ENCODE peak calls at places on chromosomes 11 and 22, in nine cellular contexts. One of them, this sample, is unnamed.

GRCh38 chr11:62555464-62556092 is 9.0 kb upstream of the AHNAK start:
- DNase-seq in left lung: peak; percentile 80
- DNase-seq in activated CD4-positive, alpha-beta T cell treated with anti-CD3 and anti-CD28 coated beads, Interleukin-2, amount 50 U/mL, for 24 hours: no peak
- DNase-seq in HT-29: peak; percentile 83
- DNase-seq in T-helper 2 cell treated with Interferon-gamma antibody and Interleukin-4, amounts not matched to agents 5 μg/mL and 100 μg/mL, for 36 hours: peak; percentile 71
- DNase-seq in GM23338: peak; percentile 32
- DNase-seq in substantia nigra: no peak
- DNase-seq in stimulated activated CD4-positive, alpha-beta T cell treated with anti-CD3 and anti-CD28 coated beads, Interleukin-4, amount 100 ng/mL, for 24 hours: peak; percentile 62
- DNase-seq in lower lobe of right lung: peak; percentile 77
- DNase-seq in this sample: no peak

GRCh38 chr11:102237096-102237735 is 80.1 kb upstream of the BIRC3 start:
- DNase-seq in left lung: no peak
- DNase-seq in activated CD4-positive, alpha-beta T cell treated with anti-CD3 and anti-CD28 coated beads, Interleukin-2, amount 50 U/mL, for 24 hours: no peak
- DNase-seq in HT-29: no peak
- DNase-seq in T-helper 2 cell treated with Interferon-gamma antibody and Interleukin-4, amounts not matched to agents 5 μg/mL and 100 μg/mL, for 36 hours: no peak
- DNase-seq in GM23338: peak; percentile 30
- DNase-seq in substantia nigra: no peak
- DNase-seq in stimulated activated CD4-positive, alpha-beta T cell treated with anti-CD3 and anti-CD28 coated beads, Interleukin-4, amount 100 ng/mL, for 24 hours: no peak
- DNase-seq in lower lobe of right lung: no peak
- DNase-seq in this sample: no peak

GRCh38 chr11:125165664-125166346 is 1.3 kb downstream of the PKNOX2 start:
- DNase-seq in left lung: no peak
- DNase-seq in activated CD4-positive, alpha-beta T cell treated with anti-CD3 and anti-CD28 coated beads, Interleukin-2, amount 50 U/mL, for 24 hours: no peak
- DNase-seq in HT-29: no peak
- DNase-seq in T-helper 2 cell treated with Interferon-gamma antibody and Interleukin-4, amounts not matched to agents 5 μg/mL and 100 μg/mL, for 36 hours: no peak
- DNase-seq in GM23338: peak; percentile 57
- DNase-seq in substantia nigra: no peak
- DNase-seq in stimulated activated CD4-positive, alpha-beta T cell treated with anti-CD3 and anti-CD28 coated beads, Interleukin-4, amount 100 ng/mL, for 24 hours: no peak
- DNase-seq in lower lobe of right lung: no peak
- DNase-seq in this sample: no peak

GRCh38 chr11:32885556-32885955 is 7.1 kb upstream of the QSER1 start:
- DNase-seq in left lung: no peak
- DNase-seq in activated CD4-positive, alpha-beta T cell treated with anti-CD3 and anti-CD28 coated beads, Interleukin-2, amount 50 U/mL, for 24 hours: no peak
- DNase-seq in HT-29: no peak
- DNase-seq in T-helper 2 cell treated with Interferon-gamma antibody and Interleukin-4, amounts not matched to agents 5 μg/mL and 100 μg/mL, for 36 hours: no peak
- DNase-seq in GM23338: peak; percentile 46
- DNase-seq in substantia nigra: no peak
- DNase-seq in stimulated activated CD4-positive, alpha-beta T cell treated with anti-CD3 and anti-CD28 coated beads, Interleukin-4, amount 100 ng/mL, for 24 hours: no peak
- DNase-seq in lower lobe of right lung: no peak
- DNase-seq in this sample: no peak

GRCh38 chr11:9802291-9802861 is 138.5 kb downstream of the SWAP70 start:
- DNase-seq in left lung: no peak
- DNase-seq in activated CD4-positive, alpha-beta T cell treated with anti-CD3 and anti-CD28 coated beads, Interleukin-2, amount 50 U/mL, for 24 hours: no peak
- DNase-seq in HT-29: no peak
- DNase-seq in T-helper 2 cell treated with Interferon-gamma antibody and Interleukin-4, amounts not matched to agents 5 μg/mL and 100 μg/mL, for 36 hours: no peak
- DNase-seq in GM23338: peak; percentile 48
- DNase-seq in substantia nigra: no peak
- DNase-seq in stimulated activated CD4-positive, alpha-beta T cell treated with anti-CD3 and anti-CD28 coated beads, Interleukin-4, amount 100 ng/mL, for 24 hours: no peak
- DNase-seq in lower lobe of right lung: no peak
- DNase-seq in this sample: no peak

GRCh38 chr22:49010901-49011300 is 816.8 kb downstream of the BRD1 start:
- DNase-seq in left lung: no peak
- DNase-seq in activated CD4-positive, alpha-beta T cell treated with anti-CD3 and anti-CD28 coated beads, Interleukin-2, amount 50 U/mL, for 24 hours: no peak
- DNase-seq in HT-29: no peak
- DNase-seq in T-helper 2 cell treated with Interferon-gamma antibody and Interleukin-4, amounts not matched to agents 5 μg/mL and 100 μg/mL, for 36 hours: no peak
- DNase-seq in GM23338: no peak
- DNase-seq in substantia nigra: no peak
- DNase-seq in stimulated activated CD4-positive, alpha-beta T cell treated with anti-CD3 and anti-CD28 coated beads, Interleukin-4, amount 100 ng/mL, for 24 hours: no peak
- DNase-seq in lower lobe of right lung: peak; percentile 36
- DNase-seq in this sample: no peak

GRCh38 chr22:29710922-29711593 is 8.7 kb upstream of the CABP7 start:
- DNase-seq in left lung: peak; percentile 43
- DNase-seq in activated CD4-positive, alpha-beta T cell treated with anti-CD3 and anti-CD28 coated beads, Interleukin-2, amount 50 U/mL, for 24 hours: no peak
- DNase-seq in HT-29: peak; percentile 66
- DNase-seq in T-helper 2 cell treated with Interferon-gamma antibody and Interleukin-4, amounts not matched to agents 5 μg/mL and 100 μg/mL, for 36 hours: no peak
- DNase-seq in GM23338: no peak
- DNase-seq in substantia nigra: no peak
- DNase-seq in stimulated activated CD4-positive, alpha-beta T cell treated with anti-CD3 and anti-CD28 coated beads, Interleukin-4, amount 100 ng/mL, for 24 hours: no peak
- DNase-seq in lower lobe of right lung: no peak
- DNase-seq in this sample: peak; percentile 40

GRCh38 chr11:120625565-120625964 is 114.0 kb downstream of the GRIK4 start:
- DNase-seq in left lung: no peak
- DNase-seq in activated CD4-positive, alpha-beta T cell treated with anti-CD3 and anti-CD28 coated beads, Interleukin-2, amount 50 U/mL, for 24 hours: no peak
- DNase-seq in HT-29: no peak
- DNase-seq in T-helper 2 cell treated with Interferon-gamma antibody and Interleukin-4, amounts not matched to agents 5 μg/mL and 100 μg/mL, for 36 hours: no peak
- DNase-seq in GM23338: no peak
- DNase-seq in substantia nigra: no peak
- DNase-seq in stimulated activated CD4-positive, alpha-beta T cell treated with anti-CD3 and anti-CD28 coated beads, Interleukin-4, amount 100 ng/mL, for 24 hours: no peak
- DNase-seq in lower lobe of right lung: no peak
- DNase-seq in this sample: no peak

GRCh38 chr22:37855462-37855861 is 6.2 kb downstream of the EIF3L start:
- DNase-seq in left lung: no peak
- DNase-seq in activated CD4-positive, alpha-beta T cell treated with anti-CD3 and anti-CD28 coated beads, Interleukin-2, amount 50 U/mL, for 24 hours: no peak
- DNase-seq in HT-29: no peak
- DNase-seq in T-helper 2 cell treated with Interferon-gamma antibody and Interleukin-4, amounts not matched to agents 5 μg/mL and 100 μg/mL, for 36 hours: no peak
- DNase-seq in GM23338: no peak
- DNase-seq in substantia nigra: no peak
- DNase-seq in stimulated activated CD4-positive, alpha-beta T cell treated with anti-CD3 and anti-CD28 coated beads, Interleukin-4, amount 100 ng/mL, for 24 hours: no peak
- DNase-seq in lower lobe of right lung: no peak
- DNase-seq in this sample: no peak

GRCh38 chr11:111331711-111332479 is 33.5 kb downstream of the POU2AF3 start:
- DNase-seq in left lung: no peak
- DNase-seq in activated CD4-positive, alpha-beta T cell treated with anti-CD3 and anti-CD28 coated beads, Interleukin-2, amount 50 U/mL, for 24 hours: no peak
- DNase-seq in HT-29: peak; percentile 64
- DNase-seq in T-helper 2 cell treated with Interferon-gamma antibody and Interleukin-4, amounts not matched to agents 5 μg/mL and 100 μg/mL, for 36 hours: no peak
- DNase-seq in GM23338: no peak
- DNase-seq in substantia nigra: no peak
- DNase-seq in stimulated activated CD4-positive, alpha-beta T cell treated with anti-CD3 and anti-CD28 coated beads, Interleukin-4, amount 100 ng/mL, for 24 hours: no peak
- DNase-seq in lower lobe of right lung: no peak
- DNase-seq in this sample: no peak

GRCh38 chr22:33024626-33025025 is 33.6 kb downstream of the SYN3 start:
- DNase-seq in left lung: no peak
- DNase-seq in activated CD4-positive, alpha-beta T cell treated with anti-CD3 and anti-CD28 coated beads, Interleukin-2, amount 50 U/mL, for 24 hours: no peak
- DNase-seq in HT-29: no peak
- DNase-seq in T-helper 2 cell treated with Interferon-gamma antibody and Interleukin-4, amounts not matched to agents 5 μg/mL and 100 μg/mL, for 36 hours: no peak
- DNase-seq in GM23338: no peak
- DNase-seq in substantia nigra: no peak
- DNase-seq in stimulated activated CD4-positive, alpha-beta T cell treated with anti-CD3 and anti-CD28 coated beads, Interleukin-4, amount 100 ng/mL, for 24 hours: no peak
- DNase-seq in lower lobe of right lung: no peak
- DNase-seq in this sample: no peak

GRCh38 chr11:122220321-122220720 is 104.3 kb upstream of the BLID start:
- DNase-seq in left lung: no peak
- DNase-seq in activated CD4-positive, alpha-beta T cell treated with anti-CD3 and anti-CD28 coated beads, Interleukin-2, amount 50 U/mL, for 24 hours: no peak
- DNase-seq in HT-29: no peak
- DNase-seq in T-helper 2 cell treated with Interferon-gamma antibody and Interleukin-4, amounts not matched to agents 5 μg/mL and 100 μg/mL, for 36 hours: no peak
- DNase-seq in GM23338: no peak
- DNase-seq in substantia nigra: no peak
- DNase-seq in stimulated activated CD4-positive, alpha-beta T cell treated with anti-CD3 and anti-CD28 coated beads, Interleukin-4, amount 100 ng/mL, for 24 hours: no peak
- DNase-seq in lower lobe of right lung: no peak
- DNase-seq in this sample: no peak

GRCh38 chr11:44711772-44712608 is 14.8 kb upstream of the TSPAN18 start:
- DNase-seq in left lung: no peak
- DNase-seq in activated CD4-positive, alpha-beta T cell treated with anti-CD3 and anti-CD28 coated beads, Interleukin-2, amount 50 U/mL, for 24 hours: no peak
- DNase-seq in HT-29: no peak
- DNase-seq in T-helper 2 cell treated with Interferon-gamma antibody and Interleukin-4, amounts not matched to agents 5 μg/mL and 100 μg/mL, for 36 hours: no peak
- DNase-seq in GM23338: peak; percentile 34
- DNase-seq in substantia nigra: no peak
- DNase-seq in stimulated activated CD4-positive, alpha-beta T cell treated with anti-CD3 and anti-CD28 coated beads, Interleukin-4, amount 100 ng/mL, for 24 hours: no peak
- DNase-seq in lower lobe of right lung: no peak
- DNase-seq in this sample: no peak

GRCh38 chr11:8917157-8917820 is 6.3 kb downstream of the AKIP1 start:
- DNase-seq in left lung: peak; percentile 62
- DNase-seq in activated CD4-positive, alpha-beta T cell treated with anti-CD3 and anti-CD28 coated beads, Interleukin-2, amount 50 U/mL, for 24 hours: no peak
- DNase-seq in HT-29: no peak
- DNase-seq in T-helper 2 cell treated with Interferon-gamma antibody and Interleukin-4, amounts not matched to agents 5 μg/mL and 100 μg/mL, for 36 hours: no peak
- DNase-seq in GM23338: peak; percentile 77
- DNase-seq in substantia nigra: no peak
- DNase-seq in stimulated activated CD4-positive, alpha-beta T cell treated with anti-CD3 and anti-CD28 coated beads, Interleukin-4, amount 100 ng/mL, for 24 hours: no peak
- DNase-seq in lower lobe of right lung: peak; percentile 75
- DNase-seq in this sample: no peak

GRCh38 chr11:61834278-61835004 is 6.3 kb downstream of the FADS2 start:
- DNase-seq in left lung: no peak
- DNase-seq in activated CD4-positive, alpha-beta T cell treated with anti-CD3 and anti-CD28 coated beads, Interleukin-2, amount 50 U/mL, for 24 hours: no peak
- DNase-seq in HT-29: no peak
- DNase-seq in T-helper 2 cell treated with Interferon-gamma antibody and Interleukin-4, amounts not matched to agents 5 μg/mL and 100 μg/mL, for 36 hours: peak; percentile 82
- DNase-seq in GM23338: peak; percentile 80
- DNase-seq in substantia nigra: no peak
- DNase-seq in stimulated activated CD4-positive, alpha-beta T cell treated with anti-CD3 and anti-CD28 coated beads, Interleukin-4, amount 100 ng/mL, for 24 hours: no peak
- DNase-seq in lower lobe of right lung: no peak
- DNase-seq in this sample: peak; percentile 50

GRCh38 chr11:128550261-128550821 is 37.0 kb downstream of the ETS1 start:
- DNase-seq in left lung: no peak
- DNase-seq in activated CD4-positive, alpha-beta T cell treated with anti-CD3 and anti-CD28 coated beads, Interleukin-2, amount 50 U/mL, for 24 hours: no peak
- DNase-seq in HT-29: no peak
- DNase-seq in T-helper 2 cell treated with Interferon-gamma antibody and Interleukin-4, amounts not matched to agents 5 μg/mL and 100 μg/mL, for 36 hours: no peak
- DNase-seq in GM23338: no peak
- DNase-seq in substantia nigra: no peak
- DNase-seq in stimulated activated CD4-positive, alpha-beta T cell treated with anti-CD3 and anti-CD28 coated beads, Interleukin-4, amount 100 ng/mL, for 24 hours: no peak
- DNase-seq in lower lobe of right lung: no peak
- DNase-seq in this sample: no peak

GRCh38 chr11:47340010-47340409 is 12.5 kb downstream of the MYBPC3 start:
- DNase-seq in left lung: no peak
- DNase-seq in activated CD4-positive, alpha-beta T cell treated with anti-CD3 and anti-CD28 coated beads, Interleukin-2, amount 50 U/mL, for 24 hours: no peak
- DNase-seq in HT-29: no peak
- DNase-seq in T-helper 2 cell treated with Interferon-gamma antibody and Interleukin-4, amounts not matched to agents 5 μg/mL and 100 μg/mL, for 36 hours: no peak
- DNase-seq in GM23338: no peak
- DNase-seq in substantia nigra: no peak
- DNase-seq in stimulated activated CD4-positive, alpha-beta T cell treated with anti-CD3 and anti-CD28 coated beads, Interleukin-4, amount 100 ng/mL, for 24 hours: no peak
- DNase-seq in lower lobe of right lung: no peak
- DNase-seq in this sample: no peak

GRCh38 chr11:62665630-62666258 is 632 bp downstream of the CSKMT start:
- DNase-seq in left lung: peak; percentile 53
- DNase-seq in activated CD4-positive, alpha-beta T cell treated with anti-CD3 and anti-CD28 coated beads, Interleukin-2, amount 50 U/mL, for 24 hours: peak; percentile 49
- DNase-seq in HT-29: peak; percentile 73
- DNase-seq in T-helper 2 cell treated with Interferon-gamma antibody and Interleukin-4, amounts not matched to agents 5 μg/mL and 100 μg/mL, for 36 hours: peak; percentile 47
- DNase-seq in GM23338: peak; percentile 42
- DNase-seq in substantia nigra: no peak
- DNase-seq in stimulated activated CD4-positive, alpha-beta T cell treated with anti-CD3 and anti-CD28 coated beads, Interleukin-4, amount 100 ng/mL, for 24 hours: peak; percentile 71
- DNase-seq in lower lobe of right lung: peak; percentile 66
- DNase-seq in this sample: peak; percentile 53

GRCh38 chr11:108870373-108871020 is 205.6 kb downstream of the DDX10 start:
- DNase-seq in left lung: no peak
- DNase-seq in activated CD4-positive, alpha-beta T cell treated with anti-CD3 and anti-CD28 coated beads, Interleukin-2, amount 50 U/mL, for 24 hours: no peak
- DNase-seq in HT-29: no peak
- DNase-seq in T-helper 2 cell treated with Interferon-gamma antibody and Interleukin-4, amounts not matched to agents 5 μg/mL and 100 μg/mL, for 36 hours: no peak
- DNase-seq in GM23338: no peak
- DNase-seq in substantia nigra: no peak
- DNase-seq in stimulated activated CD4-positive, alpha-beta T cell treated with anti-CD3 and anti-CD28 coated beads, Interleukin-4, amount 100 ng/mL, for 24 hours: no peak
- DNase-seq in lower lobe of right lung: no peak
- DNase-seq in this sample: no peak

GRCh38 chr11:28657378-28658030 is 549.3 kb downstream of the METTL15 start:
- DNase-seq in left lung: no peak
- DNase-seq in activated CD4-positive, alpha-beta T cell treated with anti-CD3 and anti-CD28 coated beads, Interleukin-2, amount 50 U/mL, for 24 hours: no peak
- DNase-seq in HT-29: peak; percentile 35
- DNase-seq in T-helper 2 cell treated with Interferon-gamma antibody and Interleukin-4, amounts not matched to agents 5 μg/mL and 100 μg/mL, for 36 hours: no peak
- DNase-seq in GM23338: no peak
- DNase-seq in substantia nigra: no peak
- DNase-seq in stimulated activated CD4-positive, alpha-beta T cell treated with anti-CD3 and anti-CD28 coated beads, Interleukin-4, amount 100 ng/mL, for 24 hours: no peak
- DNase-seq in lower lobe of right lung: no peak
- DNase-seq in this sample: no peak

GRCh38 chr11:115153135-115153534 is 351.1 kb downstream of the CADM1 start:
- DNase-seq in left lung: no peak
- DNase-seq in activated CD4-positive, alpha-beta T cell treated with anti-CD3 and anti-CD28 coated beads, Interleukin-2, amount 50 U/mL, for 24 hours: no peak
- DNase-seq in HT-29: no peak
- DNase-seq in T-helper 2 cell treated with Interferon-gamma antibody and Interleukin-4, amounts not matched to agents 5 μg/mL and 100 μg/mL, for 36 hours: no peak
- DNase-seq in GM23338: no peak
- DNase-seq in substantia nigra: no peak
- DNase-seq in stimulated activated CD4-positive, alpha-beta T cell treated with anti-CD3 and anti-CD28 coated beads, Interleukin-4, amount 100 ng/mL, for 24 hours: no peak
- DNase-seq in lower lobe of right lung: no peak
- DNase-seq in this sample: no peak

GRCh38 chr22:36017661-36018091 is 10.9 kb downstream of the RBFOX2 start:
- DNase-seq in left lung: no peak
- DNase-seq in activated CD4-positive, alpha-beta T cell treated with anti-CD3 and anti-CD28 coated beads, Interleukin-2, amount 50 U/mL, for 24 hours: no peak
- DNase-seq in HT-29: no peak
- DNase-seq in T-helper 2 cell treated with Interferon-gamma antibody and Interleukin-4, amounts not matched to agents 5 μg/mL and 100 μg/mL, for 36 hours: no peak
- DNase-seq in GM23338: no peak
- DNase-seq in substantia nigra: no peak
- DNase-seq in stimulated activated CD4-positive, alpha-beta T cell treated with anti-CD3 and anti-CD28 coated beads, Interleukin-4, amount 100 ng/mL, for 24 hours: no peak
- DNase-seq in lower lobe of right lung: no peak
- DNase-seq in this sample: no peak

GRCh38 chr11:64284962-64285884 is at the start of gene GPR137:
- DNase-seq in left lung: peak; percentile 88
- DNase-seq in activated CD4-positive, alpha-beta T cell treated with anti-CD3 and anti-CD28 coated beads, Interleukin-2, amount 50 U/mL, for 24 hours: peak; percentile 97
- DNase-seq in HT-29: peak; percentile 85
- DNase-seq in T-helper 2 cell treated with Interferon-gamma antibody and Interleukin-4, amounts not matched to agents 5 μg/mL and 100 μg/mL, for 36 hours: peak; percentile 90
- DNase-seq in GM23338: peak; percentile 80
- DNase-seq in substantia nigra: no peak
- DNase-seq in stimulated activated CD4-positive, alpha-beta T cell treated with anti-CD3 and anti-CD28 coated beads, Interleukin-4, amount 100 ng/mL, for 24 hours: peak; percentile 88
- DNase-seq in lower lobe of right lung: peak; percentile 90
- DNase-seq in this sample: peak; percentile 80

GRCh38 chr22:27614291-27615007 is 187.1 kb downstream of the MN1 start:
- DNase-seq in left lung: no peak
- DNase-seq in activated CD4-positive, alpha-beta T cell treated with anti-CD3 and anti-CD28 coated beads, Interleukin-2, amount 50 U/mL, for 24 hours: no peak
- DNase-seq in HT-29: no peak
- DNase-seq in T-helper 2 cell treated with Interferon-gamma antibody and Interleukin-4, amounts not matched to agents 5 μg/mL and 100 μg/mL, for 36 hours: no peak
- DNase-seq in GM23338: no peak
- DNase-seq in substantia nigra: no peak
- DNase-seq in stimulated activated CD4-positive, alpha-beta T cell treated with anti-CD3 and anti-CD28 coated beads, Interleukin-4, amount 100 ng/mL, for 24 hours: no peak
- DNase-seq in lower lobe of right lung: no peak
- DNase-seq in this sample: no peak

GRCh38 chr11:96215094-96215782 is 127.8 kb downstream of the MAML2 start:
- DNase-seq in left lung: no peak
- DNase-seq in activated CD4-positive, alpha-beta T cell treated with anti-CD3 and anti-CD28 coated beads, Interleukin-2, amount 50 U/mL, for 24 hours: no peak
- DNase-seq in HT-29: peak; percentile 75
- DNase-seq in T-helper 2 cell treated with Interferon-gamma antibody and Interleukin-4, amounts not matched to agents 5 μg/mL and 100 μg/mL, for 36 hours: no peak
- DNase-seq in GM23338: no peak
- DNase-seq in substantia nigra: no peak
- DNase-seq in stimulated activated CD4-positive, alpha-beta T cell treated with anti-CD3 and anti-CD28 coated beads, Interleukin-4, amount 100 ng/mL, for 24 hours: no peak
- DNase-seq in lower lobe of right lung: no peak
- DNase-seq in this sample: peak; percentile 40